ENCODE peak calls at places on chromosomes 16 and 17, in six cellular contexts. V, D, G, S, N and R are unnamed samples.

GRCh38 chr17:76681222-76682137 is 29.3 kb downstream of the MXRA7 start:
- DNase-seq in S (peak; percentile 77), D (peak; percentile 84), N (no peak), V (peak; percentile 58), G (peak; percentile 74), R (peak; percentile 90)

GRCh38 chr17:71084219-71084618 is 914.9 kb downstream of the KCNJ2 start:
- DNase-seq in V (peak; percentile 4), S (peak; percentile 74), N (peak; percentile 15), G (no peak), D (peak; percentile 53), R (peak; percentile 63)

GRCh38 chr16:17301593-17302135 is 169.1 kb downstream of the XYLT1 start:
- DNase-seq in V (no peak), S (no peak), G (no peak), D (no peak), N (no peak), R (no peak)

GRCh38 chr16:50040028-50040427 is 15.0 kb downstream of the CNEP1R1 start:
- DNase-seq in V (peak; percentile 6), N (no peak), D (no peak), S (no peak), G (no peak), R (no peak)

GRCh38 chr17:80725532-80725931 is 180.9 kb downstream of the RPTOR start:
- DNase-seq in S (no peak), N (no peak), D (no peak), G (no peak), V (peak; percentile 61), R (no peak)

GRCh38 chr17:75152971-75153853 is 1.1 kb downstream of the JPT1 start:
- DNase-seq in D (peak; percentile 49), V (no peak), G (peak; percentile 46), N (no peak), S (peak; percentile 76), R (peak; percentile 76)

GRCh38 chr17:10698116-10698818 is 873 bp downstream of the ADPRM start:
- DNase-seq in N (no peak), G (no peak), V (peak; percentile 28), S (peak; percentile 52), D (no peak), R (no peak)

GRCh38 chr17:72173475-72174116 is 52.8 kb downstream of the SOX9 start:
- DNase-seq in S (no peak), G (no peak), N (no peak), D (no peak), V (no peak), R (no peak)

GRCh38 chr16:20316715-20317114 is 10.6 kb downstream of the GP2 start:
- DNase-seq in G (no peak), N (no peak), V (no peak), D (no peak), S (no peak), R (no peak)

GRCh38 chr16:67101683-67102082 is 8.1 kb upstream of the PHAF1 start:
- DNase-seq in V (no peak), G (no peak), N (peak; percentile 41), S (peak; percentile 78), D (no peak), R (no peak)

GRCh38 chr17:83200746-83201145 is 121.3 kb downstream of the METRNL start:
- DNase-seq in N (no peak), S (no peak), D (no peak), V (no peak), G (peak; percentile 59), R (no peak)

GRCh38 chr17:79141578-79142338 is 67.1 kb downstream of the ENGASE start:
- DNase-seq in D (no peak), S (no peak), V (no peak), N (no peak), G (no peak), R (no peak)

GRCh38 chr17:11493947-11494346 is 104.3 kb upstream of the DNAH9 start:
- DNase-seq in V (no peak), G (no peak), D (peak; percentile 75), N (no peak), S (no peak), R (peak; percentile 49)

GRCh38 chr16:67415872-67416793 is at the start of gene ZDHHC1:
- DNase-seq in V (peak; percentile 65), D (peak; percentile 95), S (peak; percentile 76), N (peak; percentile 36), G (peak; percentile 87), R (peak; percentile 89)

GRCh38 chr17:19244796-19245195 is 7.6 kb downstream of the EPN2 start:
- DNase-seq in G (no peak), N (no peak), S (no peak), V (no peak), D (no peak), R (no peak)

GRCh38 chr16:53456625-53457024 is 22.4 kb downstream of the RBL2 start:
- DNase-seq in G (no peak), D (no peak), V (no peak), N (no peak), S (no peak), R (no peak)

GRCh38 chr16:79757968-79758367 is 157.4 kb upstream of the MAF start:
- DNase-seq in N (no peak), V (no peak), S (no peak), G (no peak), D (no peak), R (no peak)

GRCh38 chr17:64024215-64024654 is 3.8 kb upstream of the ICAM2 start:
- DNase-seq in D (no peak), N (no peak), V (no peak), S (no peak), G (no peak), R (no peak)

GRCh38 chr17:29292071-29292991 is 1.6 kb downstream of the NUFIP2 start:
- DNase-seq in S (peak; percentile 65), N (no peak), V (peak; percentile 65), D (peak; percentile 70), G (peak; percentile 81), R (peak; percentile 89)